ENCODE peak calls at places on chromosome 15, in seven cellular contexts. One of them, this sample, is unnamed.

GRCh38 chr15:96268421-96269204 is 61.9 kb upstream of the NR2F2 start:
- DNase-seq in lower leg skin: no peak
- DNase-seq in T1000: no peak
- DNase-seq in pons: no peak
- DNase-seq in kidney: no peak
- DNase-seq in stimulated activated naive B cell treated with anti-CD40 and anti-IgM and Interleukin-4, amounts not matched to agents 10 μg/mL and 1 μg/mL and 100 μg/mL, for 72 hours: no peak
- DNase-seq in KBM-7: no peak
- DNase-seq in this sample: no peak

GRCh38 chr15:65368300-65368617 is 9.5 kb downstream of the IGDCC3 start:
- DNase-seq in lower leg skin: no peak
- DNase-seq in T1000: no peak
- DNase-seq in pons: peak; percentile 55
- DNase-seq in kidney: peak; percentile 39
- DNase-seq in stimulated activated naive B cell treated with anti-CD40 and anti-IgM and Interleukin-4, amounts not matched to agents 10 μg/mL and 1 μg/mL and 100 μg/mL, for 72 hours: no peak
- DNase-seq in KBM-7: no peak
- DNase-seq in this sample: no peak

GRCh38 chr15:35838422-35839150 is 292.6 kb upstream of the DPH6 start:
- DNase-seq in lower leg skin: no peak
- DNase-seq in T1000: no peak
- DNase-seq in pons: no peak
- DNase-seq in kidney: no peak
- DNase-seq in stimulated activated naive B cell treated with anti-CD40 and anti-IgM and Interleukin-4, amounts not matched to agents 10 μg/mL and 1 μg/mL and 100 μg/mL, for 72 hours: no peak
- DNase-seq in KBM-7: no peak
- DNase-seq in this sample: no peak

GRCh38 chr15:24823473-24823872 is 131.3 kb upstream of the SNRPN start:
- DNase-seq in lower leg skin: no peak
- DNase-seq in T1000: no peak
- DNase-seq in pons: peak; percentile 23
- DNase-seq in kidney: no peak
- DNase-seq in stimulated activated naive B cell treated with anti-CD40 and anti-IgM and Interleukin-4, amounts not matched to agents 10 μg/mL and 1 μg/mL and 100 μg/mL, for 72 hours: no peak
- DNase-seq in KBM-7: no peak
- DNase-seq in this sample: no peak

GRCh38 chr15:89116404-89116803 is 28.1 kb downstream of the ABHD2 start:
- DNase-seq in lower leg skin: no peak
- DNase-seq in T1000: no peak
- DNase-seq in pons: no peak
- DNase-seq in kidney: no peak
- DNase-seq in stimulated activated naive B cell treated with anti-CD40 and anti-IgM and Interleukin-4, amounts not matched to agents 10 μg/mL and 1 μg/mL and 100 μg/mL, for 72 hours: no peak
- DNase-seq in KBM-7: no peak
- DNase-seq in this sample: no peak

GRCh38 chr15:25176616-25176923 is 221.8 kb downstream of the SNRPN start:
- DNase-seq in lower leg skin: no peak
- DNase-seq in T1000: no peak
- DNase-seq in pons: no peak
- DNase-seq in kidney: peak; percentile 37
- DNase-seq in stimulated activated naive B cell treated with anti-CD40 and anti-IgM and Interleukin-4, amounts not matched to agents 10 μg/mL and 1 μg/mL and 100 μg/mL, for 72 hours: no peak
- DNase-seq in KBM-7: no peak
- DNase-seq in this sample: no peak

GRCh38 chr15:93071469-93071891 is 17.5 kb downstream of the RGMA start:
- DNase-seq in lower leg skin: no peak
- DNase-seq in T1000: no peak
- DNase-seq in pons: no peak
- DNase-seq in kidney: no peak
- DNase-seq in stimulated activated naive B cell treated with anti-CD40 and anti-IgM and Interleukin-4, amounts not matched to agents 10 μg/mL and 1 μg/mL and 100 μg/mL, for 72 hours: no peak
- DNase-seq in KBM-7: no peak
- DNase-seq in this sample: no peak

GRCh38 chr15:76795217-76795616 is 109.9 kb downstream of the SCAPER start:
- DNase-seq in lower leg skin: no peak
- DNase-seq in T1000: no peak
- DNase-seq in pons: no peak
- DNase-seq in kidney: no peak
- DNase-seq in stimulated activated naive B cell treated with anti-CD40 and anti-IgM and Interleukin-4, amounts not matched to agents 10 μg/mL and 1 μg/mL and 100 μg/mL, for 72 hours: no peak
- DNase-seq in KBM-7: no peak
- DNase-seq in this sample: no peak

GRCh38 chr15:85972805-85973540 is 106.7 kb upstream of the AGBL1 start:
- DNase-seq in lower leg skin: no peak
- DNase-seq in T1000: no peak
- DNase-seq in pons: no peak
- DNase-seq in kidney: no peak
- DNase-seq in stimulated activated naive B cell treated with anti-CD40 and anti-IgM and Interleukin-4, amounts not matched to agents 10 μg/mL and 1 μg/mL and 100 μg/mL, for 72 hours: no peak
- DNase-seq in KBM-7: no peak
- DNase-seq in this sample: no peak

GRCh38 chr15:66931768-66932633 is 133.4 kb upstream of the SMAD3 start:
- DNase-seq in lower leg skin: no peak
- DNase-seq in T1000: peak; percentile 58
- DNase-seq in pons: no peak
- DNase-seq in kidney: no peak
- DNase-seq in stimulated activated naive B cell treated with anti-CD40 and anti-IgM and Interleukin-4, amounts not matched to agents 10 μg/mL and 1 μg/mL and 100 μg/mL, for 72 hours: no peak
- DNase-seq in KBM-7: no peak
- DNase-seq in this sample: no peak

GRCh38 chr15:26893351-26894065 is 26.6 kb downstream of the GABRA5 start:
- DNase-seq in lower leg skin: no peak
- DNase-seq in T1000: no peak
- DNase-seq in pons: no peak
- DNase-seq in kidney: no peak
- DNase-seq in stimulated activated naive B cell treated with anti-CD40 and anti-IgM and Interleukin-4, amounts not matched to agents 10 μg/mL and 1 μg/mL and 100 μg/mL, for 72 hours: no peak
- DNase-seq in KBM-7: no peak
- DNase-seq in this sample: no peak

GRCh38 chr15:76235186-76235826 is 76.0 kb downstream of the ETFA start:
- DNase-seq in lower leg skin: no peak
- DNase-seq in T1000: no peak
- DNase-seq in pons: peak; percentile 63
- DNase-seq in kidney: no peak
- DNase-seq in stimulated activated naive B cell treated with anti-CD40 and anti-IgM and Interleukin-4, amounts not matched to agents 10 μg/mL and 1 μg/mL and 100 μg/mL, for 72 hours: no peak
- DNase-seq in KBM-7: peak; percentile 77
- DNase-seq in this sample: peak; percentile 63

GRCh38 chr15:57553526-57553925 is 38.2 kb upstream of the MYZAP start:
- DNase-seq in lower leg skin: no peak
- DNase-seq in T1000: no peak
- DNase-seq in pons: no peak
- DNase-seq in kidney: no peak
- DNase-seq in stimulated activated naive B cell treated with anti-CD40 and anti-IgM and Interleukin-4, amounts not matched to agents 10 μg/mL and 1 μg/mL and 100 μg/mL, for 72 hours: no peak
- DNase-seq in KBM-7: no peak
- DNase-seq in this sample: no peak

GRCh38 chr15:80012060-80012726 is 41.2 kb upstream of the BCL2A1 start:
- DNase-seq in lower leg skin: no peak
- DNase-seq in T1000: no peak
- DNase-seq in pons: no peak
- DNase-seq in kidney: no peak
- DNase-seq in stimulated activated naive B cell treated with anti-CD40 and anti-IgM and Interleukin-4, amounts not matched to agents 10 μg/mL and 1 μg/mL and 100 μg/mL, for 72 hours: no peak
- DNase-seq in KBM-7: no peak
- DNase-seq in this sample: no peak

GRCh38 chr15:25226360-25226759 is 212.5 kb downstream of the UBE3A start:
- DNase-seq in lower leg skin: no peak
- DNase-seq in T1000: no peak
- DNase-seq in pons: no peak
- DNase-seq in kidney: no peak
- DNase-seq in stimulated activated naive B cell treated with anti-CD40 and anti-IgM and Interleukin-4, amounts not matched to agents 10 μg/mL and 1 μg/mL and 100 μg/mL, for 72 hours: no peak
- DNase-seq in KBM-7: no peak
- DNase-seq in this sample: no peak

GRCh38 chr15:48396020-48396419 is 64.8 kb downstream of the DUT start:
- DNase-seq in lower leg skin: no peak
- DNase-seq in T1000: no peak
- DNase-seq in pons: no peak
- DNase-seq in kidney: no peak
- DNase-seq in stimulated activated naive B cell treated with anti-CD40 and anti-IgM and Interleukin-4, amounts not matched to agents 10 μg/mL and 1 μg/mL and 100 μg/mL, for 72 hours: no peak
- DNase-seq in KBM-7: no peak
- DNase-seq in this sample: no peak

GRCh38 chr15:87348746-87349145 is 907.8 kb downstream of the NTRK3 start:
- DNase-seq in lower leg skin: no peak
- DNase-seq in T1000: no peak
- DNase-seq in pons: no peak
- DNase-seq in kidney: no peak
- DNase-seq in stimulated activated naive B cell treated with anti-CD40 and anti-IgM and Interleukin-4, amounts not matched to agents 10 μg/mL and 1 μg/mL and 100 μg/mL, for 72 hours: no peak
- DNase-seq in KBM-7: no peak
- DNase-seq in this sample: no peak

GRCh38 chr15:49134683-49135341 is 20.6 kb downstream of the COPS2 start:
- DNase-seq in lower leg skin: no peak
- DNase-seq in T1000: no peak
- DNase-seq in pons: no peak
- DNase-seq in kidney: no peak
- DNase-seq in stimulated activated naive B cell treated with anti-CD40 and anti-IgM and Interleukin-4, amounts not matched to agents 10 μg/mL and 1 μg/mL and 100 μg/mL, for 72 hours: no peak
- DNase-seq in KBM-7: no peak
- DNase-seq in this sample: no peak

GRCh38 chr15:88912500-88912921 is 668 bp downstream of the MFGE8 start:
- DNase-seq in lower leg skin: no peak
- DNase-seq in T1000: no peak
- DNase-seq in pons: no peak
- DNase-seq in kidney: peak; percentile 83
- DNase-seq in stimulated activated naive B cell treated with anti-CD40 and anti-IgM and Interleukin-4, amounts not matched to agents 10 μg/mL and 1 μg/mL and 100 μg/mL, for 72 hours: no peak
- DNase-seq in KBM-7: no peak
- DNase-seq in this sample: no peak

GRCh38 chr15:95647878-95648277 is 682.6 kb upstream of the NR2F2 start:
- DNase-seq in lower leg skin: no peak
- DNase-seq in T1000: no peak
- DNase-seq in pons: no peak
- DNase-seq in kidney: no peak
- DNase-seq in stimulated activated naive B cell treated with anti-CD40 and anti-IgM and Interleukin-4, amounts not matched to agents 10 μg/mL and 1 μg/mL and 100 μg/mL, for 72 hours: no peak
- DNase-seq in KBM-7: no peak
- DNase-seq in this sample: no peak

GRCh38 chr15:71272932-71273331 is 157.7 kb downstream of the THSD4 start:
- DNase-seq in lower leg skin: no peak
- DNase-seq in T1000: no peak
- DNase-seq in pons: no peak
- DNase-seq in kidney: no peak
- DNase-seq in stimulated activated naive B cell treated with anti-CD40 and anti-IgM and Interleukin-4, amounts not matched to agents 10 μg/mL and 1 μg/mL and 100 μg/mL, for 72 hours: no peak
- DNase-seq in KBM-7: no peak
- DNase-seq in this sample: no peak

GRCh38 chr15:83285979-83286553 is 1.6 kb upstream of the BNC1 start:
- DNase-seq in lower leg skin: no peak
- DNase-seq in T1000: no peak
- DNase-seq in pons: no peak
- DNase-seq in kidney: no peak
- DNase-seq in stimulated activated naive B cell treated with anti-CD40 and anti-IgM and Interleukin-4, amounts not matched to agents 10 μg/mL and 1 μg/mL and 100 μg/mL, for 72 hours: no peak
- DNase-seq in KBM-7: no peak
- DNase-seq in this sample: no peak

GRCh38 chr15:55247766-55248427 is 41.7 kb downstream of the RAB27A start:
- DNase-seq in lower leg skin: no peak
- DNase-seq in T1000: no peak
- DNase-seq in pons: no peak
- DNase-seq in kidney: no peak
- DNase-seq in stimulated activated naive B cell treated with anti-CD40 and anti-IgM and Interleukin-4, amounts not matched to agents 10 μg/mL and 1 μg/mL and 100 μg/mL, for 72 hours: no peak
- DNase-seq in KBM-7: peak; percentile 21
- DNase-seq in this sample: peak; percentile 79

GRCh38 chr15:76190070-76190564 is 121.2 kb downstream of the ETFA start:
- DNase-seq in lower leg skin: no peak
- DNase-seq in T1000: no peak
- DNase-seq in pons: no peak
- DNase-seq in kidney: no peak
- DNase-seq in stimulated activated naive B cell treated with anti-CD40 and anti-IgM and Interleukin-4, amounts not matched to agents 10 μg/mL and 1 μg/mL and 100 μg/mL, for 72 hours: no peak
- DNase-seq in KBM-7: no peak
- DNase-seq in this sample: no peak

GRCh38 chr15:61227269-61228024 is 1.7 kb downstream of the RORA start:
- DNase-seq in lower leg skin: no peak
- DNase-seq in T1000: peak; percentile 52
- DNase-seq in pons: no peak
- DNase-seq in kidney: peak; percentile 62
- DNase-seq in stimulated activated naive B cell treated with anti-CD40 and anti-IgM and Interleukin-4, amounts not matched to agents 10 μg/mL and 1 μg/mL and 100 μg/mL, for 72 hours: no peak
- DNase-seq in KBM-7: no peak
- DNase-seq in this sample: no peak

GRCh38 chr15:90872481-90873184 is 4.2 kb downstream of the FURIN start:
- DNase-seq in lower leg skin: no peak
- DNase-seq in T1000: no peak
- DNase-seq in pons: no peak
- DNase-seq in kidney: no peak
- DNase-seq in stimulated activated naive B cell treated with anti-CD40 and anti-IgM and Interleukin-4, amounts not matched to agents 10 μg/mL and 1 μg/mL and 100 μg/mL, for 72 hours: no peak
- DNase-seq in KBM-7: peak; percentile 26
- DNase-seq in this sample: peak; percentile 83

GRCh38 chr15:89677381-89677780 is 1.8 kb downstream of the PLIN1 start:
- DNase-seq in lower leg skin: no peak
- DNase-seq in T1000: no peak
- DNase-seq in pons: no peak
- DNase-seq in kidney: no peak
- DNase-seq in stimulated activated naive B cell treated with anti-CD40 and anti-IgM and Interleukin-4, amounts not matched to agents 10 μg/mL and 1 μg/mL and 100 μg/mL, for 72 hours: no peak
- DNase-seq in KBM-7: no peak
- DNase-seq in this sample: no peak

GRCh38 chr15:81548350-81549116 is 174.5 kb upstream of the TMC3 start:
- DNase-seq in lower leg skin: no peak
- DNase-seq in T1000: no peak
- DNase-seq in pons: peak; percentile 1
- DNase-seq in kidney: no peak
- DNase-seq in stimulated activated naive B cell treated with anti-CD40 and anti-IgM and Interleukin-4, amounts not matched to agents 10 μg/mL and 1 μg/mL and 100 μg/mL, for 72 hours: no peak
- DNase-seq in KBM-7: no peak
- DNase-seq in this sample: no peak

GRCh38 chr15:51878446-51879386 is 49.3 kb downstream of the TMOD3 start:
- DNase-seq in lower leg skin: no peak
- DNase-seq in T1000: no peak
- DNase-seq in pons: no peak
- DNase-seq in kidney: no peak
- DNase-seq in stimulated activated naive B cell treated with anti-CD40 and anti-IgM and Interleukin-4, amounts not matched to agents 10 μg/mL and 1 μg/mL and 100 μg/mL, for 72 hours: no peak
- DNase-seq in KBM-7: no peak
- DNase-seq in this sample: no peak

This sample was measured in NB4.